ENCODE peak calls at places on chromosomes 12 and 14, in ten cellular contexts. I is G401; H is GM20000; W is HT1080; L is astrocyte of the spinal cord; Q is T-helper 17 cell; F is neural crest cell; P is HEK293T; D is progenitor cell of endocrine pancreas; V is stimulated activated CD8-positive, alpha-beta memory T cell treated with anti-CD3 and anti-CD28 coated beads, Interleukin-2, amount 100 ng/mL, for 1 hour. Y is an unnamed sample.
A peak's percentile ranks its signal among the peaks of the same experiment; 100 is the strongest.

GRCh38 chr14:92591346-92591745 is 77.8 kb downstream of the RIN3 start:
- DNase-seq in I (no peak), F (no peak), W (no peak), D (no peak), H (no peak), Q (no peak), P (no peak), L (no peak), V (no peak), Y (no peak)

GRCh38 chr12:6783828-6784227 is 5.5 kb upstream of the CD4 start:
- DNase-seq in W (no peak), Q (no peak), D (no peak), V (no peak), L (no peak), I (no peak), H (no peak), P (no peak), F (no peak), Y (no peak)

GRCh38 chr14:93537962-93538361 is 107.2 kb downstream of the UNC79 start:
- DNase-seq in D (no peak), P (no peak), I (peak; percentile 35), V (no peak), F (no peak), Q (no peak), H (no peak), L (no peak), W (no peak), Y (peak; percentile 57)

GRCh38 chr12:84874125-84874824 is 38.3 kb downstream of the SLC6A15 start:
- DNase-seq in D (no peak), F (no peak), Q (no peak), L (peak; percentile 57), V (no peak), W (peak; percentile 36), I (peak; percentile 77), P (peak; percentile 32), H (peak; percentile 21), Y (peak; percentile 30)

GRCh38 chr12:41709463-41710285 is 435.0 kb downstream of the GXYLT1 start:
- DNase-seq in D (no peak), Q (no peak), W (no peak), F (no peak), L (no peak), P (no peak), H (no peak), V (no peak), I (no peak), Y (no peak)

GRCh38 chr12:118033902-118034301 is 17.4 kb downstream of the RFC5 start:
- DNase-seq in W (no peak), Q (no peak), I (no peak), P (no peak), V (no peak), H (no peak), F (no peak), L (no peak), D (no peak), Y (no peak)

GRCh38 chr12:74903522-74903921 is 306.1 kb downstream of the KCNC2 start:
- DNase-seq in F (no peak), W (peak; percentile 55), L (no peak), V (no peak), P (peak; percentile 10), Q (no peak), D (no peak), H (no peak), I (no peak), Y (no peak)

GRCh38 chr12:92665496-92665895 is 37.3 kb upstream of the PLEKHG7 start:
- DNase-seq in L (no peak), D (no peak), V (no peak), P (no peak), W (no peak), Q (no peak), I (no peak), F (no peak), H (no peak), Y (no peak)

GRCh38 chr14:56172571-56172971 is 54.4 kb downstream of the PELI2 start:
- DNase-seq in Q (no peak), H (no peak), L (peak; percentile 82), I (no peak), D (no peak), W (peak; percentile 81), P (no peak), V (no peak), F (no peak), Y (no peak)

GRCh38 chr14:56127156-56127555 is 8.9 kb downstream of the PELI2 start:
- DNase-seq in H (no peak), D (no peak), Q (no peak), F (no peak), L (no peak), P (no peak), W (no peak), I (peak; percentile 78), V (no peak), Y (no peak)

GRCh38 chr14:96221109-96221650 is 16.5 kb downstream of the BDKRB2 start:
- DNase-seq in F (no peak), W (no peak), P (no peak), L (no peak), I (no peak), H (no peak), Q (no peak), V (no peak), D (no peak), Y (no peak)

GRCh38 chr12:124744659-124745467 is 118.8 kb downstream of the SCARB1 start:
- DNase-seq in D (no peak), Q (no peak), I (peak; percentile 40), V (no peak), W (no peak), L (no peak), H (peak; percentile 71), P (peak; percentile 85), F (no peak), Y (no peak)

GRCh38 chr14:20436363-20436755 is 393 bp upstream of the KLHL33 start:
- DNase-seq in L (peak; percentile 61), F (no peak), V (no peak), P (no peak), W (peak; percentile 49), Q (no peak), I (no peak), D (no peak), H (no peak), Y (no peak)

GRCh38 chr12:2336409-2336829 is 283.6 kb downstream of the CACNA1C start:
- DNase-seq in L (peak; percentile 93), D (no peak), Q (no peak), P (no peak), V (no peak), H (peak; percentile 60), W (peak; percentile 94), F (no peak), I (peak; percentile 76), Y (no peak)

GRCh38 chr14:58138719-58139482 is 13.1 kb downstream of the ARMH4 start:
- DNase-seq in P (no peak), H (no peak), Q (no peak), F (no peak), W (no peak), I (no peak), V (no peak), L (no peak), D (no peak), Y (no peak)

GRCh38 chr14:71437870-71438269 is 494.4 kb upstream of the RGS6 start:
- DNase-seq in I (no peak), D (no peak), F (no peak), W (no peak), Q (no peak), V (no peak), L (peak; percentile 28), H (no peak), P (no peak), Y (no peak)

GRCh38 chr12:7096006-7096903 is 4.0 kb upstream of the C1R start:
- DNase-seq in H (no peak), V (no peak), Q (no peak), F (no peak), D (no peak), W (no peak), I (no peak), L (no peak), P (no peak), Y (no peak)

GRCh38 chr14:63677891-63678379 is 36.3 kb upstream of the WDR89 start:
- DNase-seq in P (peak; percentile 27), V (no peak), L (peak; percentile 35), W (peak; percentile 4), D (no peak), I (peak; percentile 26), F (no peak), H (no peak), Q (no peak), Y (no peak)